ENCODE peak calls at places on chromosomes 2 and 18, in eight cellular contexts. One of them, this sample, is unnamed.

GRCh38 chr2:114068438-114068837 is 178.5 kb downstream of the ACTR3 start:
- DNase-seq in GM12865: peak; percentile 9
- DNase-seq in BE2C: no peak
- DNase-seq in sigmoid colon: no peak
- DNase-seq in WTC11: peak; percentile 15
- DNase-seq in Calu3: peak; percentile 16
- DNase-seq in tibial nerve: no peak
- DNase-seq in osteoblast: no peak
- DNase-seq in this sample: no peak

GRCh38 chr2:238631491-238632180 is 204.9 kb downstream of the ASB1 start:
- DNase-seq in GM12865: no peak
- DNase-seq in BE2C: no peak
- DNase-seq in sigmoid colon: no peak
- DNase-seq in WTC11: no peak
- DNase-seq in Calu3: no peak
- DNase-seq in tibial nerve: no peak
- DNase-seq in osteoblast: no peak
- DNase-seq in this sample: no peak

GRCh38 chr18:10147199-10147598 is 233.4 kb downstream of the VAPA start:
- DNase-seq in GM12865: no peak
- DNase-seq in BE2C: no peak
- DNase-seq in sigmoid colon: no peak
- DNase-seq in WTC11: no peak
- DNase-seq in Calu3: no peak
- DNase-seq in tibial nerve: no peak
- DNase-seq in osteoblast: no peak
- DNase-seq in this sample: no peak

GRCh38 chr2:96353032-96353561 is 17.5 kb downstream of the NCAPH start:
- DNase-seq in GM12865: no peak
- DNase-seq in BE2C: peak; percentile 80
- DNase-seq in sigmoid colon: no peak
- DNase-seq in WTC11: no peak
- DNase-seq in Calu3: no peak
- DNase-seq in tibial nerve: no peak
- DNase-seq in osteoblast: peak; percentile 85
- DNase-seq in this sample: no peak

GRCh38 chr2:209125291-209125690 is 298.6 kb upstream of the MAP2 start:
- DNase-seq in GM12865: no peak
- DNase-seq in BE2C: no peak
- DNase-seq in sigmoid colon: no peak
- DNase-seq in WTC11: no peak
- DNase-seq in Calu3: no peak
- DNase-seq in tibial nerve: no peak
- DNase-seq in osteoblast: no peak
- DNase-seq in this sample: no peak

GRCh38 chr2:119496682-119497081 is 27.6 kb downstream of the SCTR start:
- DNase-seq in GM12865: no peak
- DNase-seq in BE2C: no peak
- DNase-seq in sigmoid colon: no peak
- DNase-seq in WTC11: no peak
- DNase-seq in Calu3: no peak
- DNase-seq in tibial nerve: no peak
- DNase-seq in osteoblast: no peak
- DNase-seq in this sample: no peak

GRCh38 chr2:183519371-183520056 is 395.3 kb downstream of the NUP35 start:
- DNase-seq in GM12865: no peak
- DNase-seq in BE2C: no peak
- DNase-seq in sigmoid colon: no peak
- DNase-seq in WTC11: no peak
- DNase-seq in Calu3: no peak
- DNase-seq in tibial nerve: no peak
- DNase-seq in osteoblast: no peak
- DNase-seq in this sample: no peak

GRCh38 chr2:28447943-28448737 is 47.7 kb upstream of the PLB1 start:
- DNase-seq in GM12865: no peak
- DNase-seq in BE2C: no peak
- DNase-seq in sigmoid colon: peak; percentile 39
- DNase-seq in WTC11: no peak
- DNase-seq in Calu3: no peak
- DNase-seq in tibial nerve: no peak
- DNase-seq in osteoblast: peak; percentile 89
- DNase-seq in this sample: peak; percentile 76

GRCh38 chr2:96324716-96325037 is 440 bp upstream of the ITPRIPL1 start:
- DNase-seq in GM12865: no peak
- DNase-seq in BE2C: no peak
- DNase-seq in sigmoid colon: no peak
- DNase-seq in WTC11: no peak
- DNase-seq in Calu3: no peak
- DNase-seq in tibial nerve: no peak
- DNase-seq in osteoblast: peak; percentile 73
- DNase-seq in this sample: no peak

GRCh38 chr2:20514596-20515269 is 67.9 kb downstream of the RHOB start:
- DNase-seq in GM12865: no peak
- DNase-seq in BE2C: no peak
- DNase-seq in sigmoid colon: peak; percentile 75
- DNase-seq in WTC11: no peak
- DNase-seq in Calu3: peak; percentile 86
- DNase-seq in tibial nerve: no peak
- DNase-seq in osteoblast: peak; percentile 98
- DNase-seq in this sample: no peak

GRCh38 chr18:24270937-24271380 is 126.7 kb downstream of the OSBPL1A start:
- DNase-seq in GM12865: no peak
- DNase-seq in BE2C: no peak
- DNase-seq in sigmoid colon: no peak
- DNase-seq in WTC11: no peak
- DNase-seq in Calu3: no peak
- DNase-seq in tibial nerve: peak; percentile 6
- DNase-seq in osteoblast: peak; percentile 81
- DNase-seq in this sample: no peak

GRCh38 chr2:43270461-43270860 is 44.1 kb upstream of the ZFP36L2 start:
- DNase-seq in GM12865: no peak
- DNase-seq in BE2C: no peak
- DNase-seq in sigmoid colon: no peak
- DNase-seq in WTC11: no peak
- DNase-seq in Calu3: no peak
- DNase-seq in tibial nerve: no peak
- DNase-seq in osteoblast: no peak
- DNase-seq in this sample: no peak

GRCh38 chr18:76453057-76453561 is 41.9 kb downstream of the ZNF516 start:
- DNase-seq in GM12865: no peak
- DNase-seq in BE2C: no peak
- DNase-seq in sigmoid colon: no peak
- DNase-seq in WTC11: no peak
- DNase-seq in Calu3: no peak
- DNase-seq in tibial nerve: no peak
- DNase-seq in osteoblast: no peak
- DNase-seq in this sample: no peak

GRCh38 chr2:112686348-112687217 is 34.2 kb upstream of the NT5DC4 start:
- DNase-seq in GM12865: no peak
- DNase-seq in BE2C: no peak
- DNase-seq in sigmoid colon: no peak
- DNase-seq in WTC11: no peak
- DNase-seq in Calu3: no peak
- DNase-seq in tibial nerve: no peak
- DNase-seq in osteoblast: no peak
- DNase-seq in this sample: no peak

GRCh38 chr2:239455436-239456203 is 54.8 kb upstream of the HDAC4 start:
- DNase-seq in GM12865: no peak
- DNase-seq in BE2C: no peak
- DNase-seq in sigmoid colon: no peak
- DNase-seq in WTC11: no peak
- DNase-seq in Calu3: no peak
- DNase-seq in tibial nerve: no peak
- DNase-seq in osteoblast: no peak
- DNase-seq in this sample: peak; percentile 32

GRCh38 chr2:195322324-195322723 is 334.7 kb upstream of the SLC39A10 start:
- DNase-seq in GM12865: no peak
- DNase-seq in BE2C: peak; percentile 84
- DNase-seq in sigmoid colon: no peak
- DNase-seq in WTC11: no peak
- DNase-seq in Calu3: no peak
- DNase-seq in tibial nerve: no peak
- DNase-seq in osteoblast: no peak
- DNase-seq in this sample: no peak

GRCh38 chr18:13629841-13630747 is 96.3 kb downstream of the FAM210A start:
- DNase-seq in GM12865: peak; percentile 79
- DNase-seq in BE2C: peak; percentile 59
- DNase-seq in sigmoid colon: peak; percentile 80
- DNase-seq in WTC11: peak; percentile 62
- DNase-seq in Calu3: peak; percentile 54
- DNase-seq in tibial nerve: peak; percentile 63
- DNase-seq in osteoblast: peak; percentile 97
- DNase-seq in this sample: peak; percentile 67

DNA sequence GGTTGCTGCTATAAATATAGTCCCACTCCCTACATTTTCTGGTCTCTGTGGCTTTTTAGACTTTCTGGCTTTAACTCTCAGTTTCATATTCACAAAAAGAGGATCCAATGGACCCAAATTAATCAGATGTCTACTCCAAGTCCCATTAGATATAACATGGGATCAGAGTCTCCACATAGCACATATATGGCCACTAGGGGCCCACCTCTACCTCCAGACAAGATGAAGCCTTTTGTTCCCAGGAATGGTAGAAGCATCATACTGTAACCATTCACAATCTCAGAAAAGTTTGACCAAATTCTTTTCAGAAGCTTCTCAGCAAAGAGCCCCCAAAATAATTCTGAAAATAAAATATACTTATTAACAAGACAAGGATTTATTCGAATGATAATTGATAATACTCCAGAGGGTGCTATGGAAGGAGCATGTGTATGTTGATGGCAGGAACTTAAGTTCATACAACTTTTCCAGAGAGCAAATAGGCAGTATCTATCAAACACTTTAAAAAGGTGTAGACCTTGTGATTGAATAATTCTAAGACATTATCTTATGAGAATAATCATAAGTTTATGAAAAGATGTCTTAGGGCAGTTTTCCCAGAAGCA is 382.3 kb upstream of the CRIM1 start:
- DNase-seq in GM12865: peak; percentile 36
- DNase-seq in BE2C: no peak
- DNase-seq in sigmoid colon: no peak
- DNase-seq in WTC11: peak; percentile 21
- DNase-seq in Calu3: peak; percentile 43
- DNase-seq in tibial nerve: no peak
- DNase-seq in osteoblast: no peak
- DNase-seq in this sample: no peak
- TF ChIP-seq CTCF in GM12865: peak; percentile 57
- TF ChIP-seq CTCF in BE2C: peak; percentile 35
- TF ChIP-seq CTCF in sigmoid colon: no peak
- TF ChIP-seq CTCF in WTC11: peak; percentile 53
- TF ChIP-seq CTCF in Calu3: no peak
- TF ChIP-seq CTCF in tibial nerve: peak; percentile 53
- TF ChIP-seq CTCF in osteoblast: peak; percentile 62
- TF ChIP-seq CTCF in this sample: no peak

GRCh38 chr2:3462493-3463104 is 56.7 kb downstream of the ADI1 start:
- DNase-seq in GM12865: no peak
- DNase-seq in BE2C: peak; percentile 5
- DNase-seq in sigmoid colon: peak; percentile 43
- DNase-seq in WTC11: no peak
- DNase-seq in Calu3: no peak
- DNase-seq in tibial nerve: no peak
- DNase-seq in osteoblast: no peak
- DNase-seq in this sample: no peak
- TF ChIP-seq CTCF in GM12865: no peak
- TF ChIP-seq CTCF in BE2C: no peak
- TF ChIP-seq CTCF in sigmoid colon: peak; percentile 14
- TF ChIP-seq CTCF in WTC11: no peak
- TF ChIP-seq CTCF in Calu3: no peak
- TF ChIP-seq CTCF in tibial nerve: no peak
- TF ChIP-seq CTCF in osteoblast: no peak
- TF ChIP-seq CTCF in this sample: peak; percentile 72

GRCh38 chr2:6919912-6920905 is 3.0 kb downstream of the RNF144A start:
- DNase-seq in GM12865: no peak
- DNase-seq in BE2C: no peak
- DNase-seq in sigmoid colon: no peak
- DNase-seq in WTC11: no peak
- DNase-seq in Calu3: no peak
- DNase-seq in tibial nerve: no peak
- DNase-seq in osteoblast: peak; percentile 74
- DNase-seq in this sample: no peak

GRCh38 chr2:6916736-6917070 is 509 bp upstream of the RNF144A start:
- DNase-seq in GM12865: no peak
- DNase-seq in BE2C: no peak
- DNase-seq in sigmoid colon: no peak
- DNase-seq in WTC11: no peak
- DNase-seq in Calu3: no peak
- DNase-seq in tibial nerve: no peak
- DNase-seq in osteoblast: no peak
- DNase-seq in this sample: no peak

GRCh38 chr2:6917071-6917760 is at the start of gene RNF144A:
- DNase-seq in GM12865: peak; percentile 62
- DNase-seq in BE2C: peak; percentile 81
- DNase-seq in sigmoid colon: peak; percentile 72
- DNase-seq in WTC11: peak; percentile 62
- DNase-seq in Calu3: peak; percentile 83
- DNase-seq in tibial nerve: peak; percentile 43
- DNase-seq in osteoblast: peak; percentile 99
- DNase-seq in this sample: no peak

GRCh38 chr2:6916224-6916623 is 988 bp upstream of the RNF144A start:
- DNase-seq in GM12865: no peak
- DNase-seq in BE2C: no peak
- DNase-seq in sigmoid colon: no peak
- DNase-seq in WTC11: no peak
- DNase-seq in Calu3: no peak
- DNase-seq in tibial nerve: no peak
- DNase-seq in osteoblast: no peak
- DNase-seq in this sample: no peak

GRCh38 chr2:6917761-6918421 is 679 bp downstream of the RNF144A start:
- DNase-seq in GM12865: no peak
- DNase-seq in BE2C: peak; percentile 57
- DNase-seq in sigmoid colon: no peak
- DNase-seq in WTC11: no peak
- DNase-seq in Calu3: peak; percentile 31
- DNase-seq in tibial nerve: no peak
- DNase-seq in osteoblast: peak; percentile 81
- DNase-seq in this sample: no peak
- TF ChIP-seq CTCF in GM12865: no peak
- TF ChIP-seq CTCF in BE2C: no peak
- TF ChIP-seq CTCF in sigmoid colon: no peak
- TF ChIP-seq CTCF in WTC11: no peak
- TF ChIP-seq CTCF in Calu3: no peak
- TF ChIP-seq CTCF in tibial nerve: no peak
- TF ChIP-seq CTCF in osteoblast: no peak
- TF ChIP-seq CTCF in this sample: no peak

DNA sequence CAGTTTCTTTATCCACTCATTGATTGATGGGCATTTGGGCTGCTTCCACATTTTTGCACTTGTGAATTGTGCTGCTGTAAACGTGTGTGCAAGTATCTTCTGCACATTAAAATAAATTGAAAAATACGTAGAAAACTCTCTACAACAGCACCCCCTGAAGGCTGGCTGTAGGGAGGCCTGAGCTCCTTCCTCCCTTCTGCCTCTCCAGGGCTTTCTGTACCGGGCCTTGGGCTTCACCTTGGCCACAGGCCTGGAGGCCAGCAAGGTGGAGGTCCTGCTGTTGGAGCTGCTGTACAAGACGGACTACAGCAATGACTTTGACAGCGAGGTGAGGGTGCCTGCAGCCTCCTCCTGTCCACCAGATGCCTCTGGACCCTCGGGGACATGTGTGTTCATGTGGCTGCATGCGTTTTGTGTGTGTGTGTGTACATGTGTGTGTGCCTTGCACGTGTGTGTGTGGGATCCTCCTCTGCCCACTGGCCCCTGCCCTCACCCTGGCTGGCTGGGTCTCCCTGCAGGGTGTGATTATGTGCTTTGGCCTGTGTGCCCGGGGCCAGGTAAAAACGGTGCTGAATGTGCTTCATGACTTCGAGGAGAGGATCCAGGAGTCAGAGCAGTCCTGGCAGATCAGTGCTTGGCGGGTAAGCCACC is 29.2 kb downstream of the MROH2A start:
- DNase-seq in GM12865: no peak
- DNase-seq in BE2C: no peak
- DNase-seq in sigmoid colon: peak; percentile 46
- DNase-seq in WTC11: no peak
- DNase-seq in Calu3: peak; percentile 13
- DNase-seq in tibial nerve: no peak
- DNase-seq in osteoblast: no peak
- DNase-seq in this sample: no peak
- TF ChIP-seq CTCF in GM12865: peak; percentile 2
- TF ChIP-seq CTCF in BE2C: no peak
- TF ChIP-seq CTCF in sigmoid colon: no peak
- TF ChIP-seq CTCF in WTC11: no peak
- TF ChIP-seq CTCF in Calu3: no peak
- TF ChIP-seq CTCF in tibial nerve: no peak
- TF ChIP-seq CTCF in osteoblast: peak; percentile 30
- TF ChIP-seq CTCF in this sample: no peak

This sample was measured in CD14-positive monocyte.